ENCODE peak calls at places on chromosome X, in nine cellular contexts. Q is transverse colon, Z is osteocyte, U is glutamatergic neuron, K is H7, E is NCI-H69, G is aorta, T is A673, X is fibroblast of the aortic adventitia. N is an unnamed sample.

GRCh38 chrX:69093960-69094935 is 71.0 kb downstream of the PJA1 start:
- DNase-seq in K (peak; percentile 81), T (peak; percentile 81), G (no peak), E (peak; percentile 72), U (peak; percentile 49), Z (no peak), Q (peak; percentile 24), X (peak; percentile 65), N (peak; percentile 52)

GRCh38 chrX:53605004-53605403 is 81.5 kb downstream of the HUWE1 start:
- DNase-seq in Z (no peak), T (no peak), Q (no peak), E (no peak), U (no peak), K (no peak), G (no peak), X (peak; percentile 52), N (no peak)

GRCh38 chrX:2572740-2573139 is 72.0 kb upstream of the DHRSX start:
- DNase-seq in E (peak; percentile 53), U (no peak), K (peak; percentile 51), Q (no peak), X (no peak), G (no peak), T (no peak), Z (no peak), N (no peak)

GRCh38 chrX:17442898-17443297 is 67.9 kb downstream of the NHS start:
- DNase-seq in X (no peak), U (no peak), Z (no peak), Q (no peak), T (no peak), K (no peak), E (no peak), G (no peak), N (no peak)

GRCh38 chrX:34655496-34656258 is 1.4 kb downstream of the TMEM47 start:
- DNase-seq in T (peak; percentile 21), U (no peak), K (no peak), E (peak; percentile 11), Z (no peak), Q (no peak), G (no peak), X (peak; percentile 41), N (no peak)

GRCh38 chrX:110086916-110087484 is 84.1 kb downstream of the TMEM164 start:
- DNase-seq in U (no peak), E (no peak), Z (no peak), Q (no peak), X (peak; percentile 92), G (no peak), T (no peak), K (no peak), N (no peak)

GRCh38 chrX:38175140-38175539 is 45.5 kb downstream of the SRPX start:
- DNase-seq in X (no peak), E (peak; percentile 90), T (peak; percentile 72), Q (peak; percentile 27), Z (no peak), K (peak; percentile 49), U (peak; percentile 27), G (no peak), N (peak; percentile 37)

GRCh38 chrX:136953867-136954787 is 73.6 kb upstream of the RBMX start:
- DNase-seq in T (peak; percentile 87), K (peak; percentile 75), E (peak; percentile 80), G (peak; percentile 73), U (peak; percentile 71), Q (peak; percentile 69), Z (no peak), X (peak; percentile 75), N (peak; percentile 68)

GRCh38 chrX:68789966-68790365 is 38.9 kb upstream of the EFNB1 start:
- DNase-seq in K (no peak), Q (no peak), X (no peak), U (no peak), E (no peak), Z (no peak), G (no peak), T (no peak), N (no peak)

GRCh38 chrX:11968991-11969390 is 169.3 kb upstream of the FRMPD4 start:
- DNase-seq in G (no peak), E (no peak), X (peak; percentile 69), U (no peak), Q (no peak), K (no peak), Z (no peak), T (no peak), N (no peak)

GRCh38 chrX:103792916-103793540 is 16.4 kb downstream of the PLP1 start:
- DNase-seq in G (no peak), U (no peak), E (no peak), T (no peak), K (no peak), Q (no peak), Z (no peak), X (peak; percentile 75), N (no peak)

GRCh38 chrX:54182194-54182863 is 725 bp downstream of the FAM120C start:
- DNase-seq in U (peak; percentile 55), T (peak; percentile 64), Q (peak; percentile 70), K (peak; percentile 61), G (peak; percentile 76), E (peak; percentile 77), Z (peak; percentile 85), X (peak; percentile 12), N (peak; percentile 72)

GRCh38 chrX:134734343-134735001 is 76.2 kb upstream of the PLAC1 start:
- DNase-seq in Z (no peak), U (no peak), E (peak; percentile 95), T (peak; percentile 26), Q (no peak), G (no peak), K (no peak), X (peak; percentile 78), N (no peak)

GRCh38 chrX:96372313-96373046 is 312.2 kb upstream of the DIAPH2 start:
- DNase-seq in T (peak; percentile 58), G (no peak), U (no peak), X (peak; percentile 80), Q (no peak), K (peak; percentile 42), Z (no peak), E (no peak), N (peak; percentile 21)

GRCh38 chrX:68503830-68504229 is 5.0 kb downstream of the YIPF6 start:
- DNase-seq in G (no peak), E (no peak), U (no peak), K (no peak), X (no peak), T (no peak), Q (no peak), Z (no peak), N (no peak)

GRCh38 chrX:42992199-42992943 is 214.4 kb upstream of the PPP1R2C start:
- DNase-seq in Q (no peak), Z (no peak), E (no peak), K (no peak), G (no peak), X (no peak), T (no peak), U (no peak), N (no peak)

GRCh38 chrX:45240334-45240733 is 39.7 kb upstream of the DIPK2B start:
- DNase-seq in Q (no peak), X (no peak), T (peak; percentile 7), G (no peak), Z (no peak), E (no peak), U (no peak), K (no peak), N (no peak)

GRCh38 chrX:65407157-65407626 is 127.4 kb downstream of the LAS1L start:
- DNase-seq in G (no peak), T (no peak), E (no peak), K (peak; percentile 11), Z (no peak), U (peak; percentile 24), Q (no peak), X (no peak), N (no peak)

GRCh38 chrX:19245711-19246269 is 97.9 kb upstream of the PDHA1 start:
- DNase-seq in T (no peak), U (no peak), K (no peak), E (no peak), X (peak; percentile 4), G (no peak), Q (no peak), Z (no peak), N (no peak)

GRCh38 chrX:37347420-37347819 is 1.7 kb upstream of the PRRG1 start:
- DNase-seq in E (no peak), Q (no peak), U (no peak), X (peak; percentile 42), G (no peak), K (no peak), T (peak; percentile 46), Z (no peak), N (no peak)

GRCh38 chrX:54826598-54826997 is 19.1 kb downstream of the MAGED2 start:
- DNase-seq in E (no peak), T (no peak), K (no peak), Q (no peak), G (no peak), U (no peak), Z (no peak), X (no peak), N (no peak)

GRCh38 chrX:144896323-144896722 is 351.0 kb upstream of the SPANXN1 start:
- DNase-seq in Z (no peak), K (peak; percentile 10), E (no peak), T (peak; percentile 1), U (no peak), X (peak; percentile 13), G (no peak), Q (no peak), N (no peak)

GRCh38 chrX:151729056-151729725 is 5.4 kb upstream of the CNGA2 start:
- DNase-seq in E (no peak), Z (no peak), G (no peak), U (no peak), Q (no peak), K (no peak), T (no peak), X (no peak), N (no peak)

GRCh38 chrX:65528705-65529340 is 5.8 kb downstream of the LAS1L start:
- DNase-seq in U (peak; percentile 67), Q (peak; percentile 60), Z (no peak), K (peak; percentile 82), T (peak; percentile 50), E (peak; percentile 24), X (peak; percentile 32), G (no peak), N (peak; percentile 42)

GRCh38 chrX:129701624-129702069 is 37.1 kb upstream of the XPNPEP2 start:
- DNase-seq in E (no peak), G (peak; percentile 86), Q (peak; percentile 15), K (no peak), U (no peak), T (no peak), X (peak; percentile 92), Z (no peak), N (no peak)

GRCh38 chrX:40809210-40809609 is 73.9 kb upstream of the MED14 start:
- DNase-seq in X (no peak), E (peak; percentile 85), U (no peak), Z (peak; percentile 48), T (no peak), G (no peak), Q (no peak), K (no peak), N (no peak)

GRCh38 chrX:150767475-150768131 is 74.4 kb downstream of the MTMR1 start:
- DNase-seq in K (no peak), Q (no peak), X (peak; percentile 60), G (no peak), T (no peak), E (no peak), Z (peak; percentile 69), U (no peak), N (no peak)

GRCh38 chrX:38117485-38117884 is 103.2 kb downstream of the SRPX start:
- DNase-seq in Z (no peak), G (no peak), Q (no peak), T (peak; percentile 9), X (peak; percentile 40), U (peak; percentile 37), K (no peak), E (peak; percentile 84), N (no peak)

GRCh38 chrX:45006002-45006800 is 133.2 kb downstream of the KDM6A start:
- DNase-seq in X (peak; percentile 3), U (no peak), E (no peak), Z (no peak), K (peak; percentile 16), Q (no peak), T (no peak), G (no peak), N (no peak)

GRCh38 chrX:46758163-46758955 is 559 bp downstream of the SLC9A7 start:
- DNase-seq in G (no peak), E (peak; percentile 68), U (no peak), Z (no peak), T (no peak), Q (peak; percentile 12), K (peak; percentile 39), X (no peak), N (peak; percentile 52)

GRCh38 chrX:74613350-74614192 is 853 bp downstream of the RLIM start:
- DNase-seq in Q (peak; percentile 7), K (peak; percentile 36), X (peak; percentile 40), E (peak; percentile 61), G (no peak), Z (no peak), U (peak; percentile 27), T (peak; percentile 31), N (peak; percentile 39)

N was measured in OCI-LY7.